ENCODE peak calls at places on chromosomes 2 and 18, in nine cellular contexts. Z is nucleus accumbens; N is astrocyte of the spinal cord; W is NK-92 treated with Interleukin-12 subunit alpha and Interleukin-12 subunit beta, amount 100 ng/mL, for 24 hours; I is activated effector memory CD4-positive, alpha-beta T cell treated with Interleukin-2 at 50 U/mL for 16 hours; K is activated T-helper 2 cell treated with anti-CD3 and anti-CD28 coated beads, Interferon-gamma antibody, Interleukin-2, Interleukin-4, amounts not matched to agents 10 μg/mL and 5 μg/mL and 100 μg/mL, durations not matched to agents 14 hours and 24 hours and 36 hours; Q is fibroblast of lung; E is AG10803; F is MCF 10A. P is an unnamed sample.

GRCh38 chr2:71938659-71939587 is 208.7 kb downstream of the CYP26B1 start:
- DNase-seq in Q (no peak), K (peak; percentile 4), I (no peak), E (no peak), N (no peak), Z (no peak), F (no peak), W (no peak), P (no peak)

GRCh38 chr2:230010501-230010900 is 58.2 kb downstream of the SLC16A14 start:
- DNase-seq in E (no peak), K (no peak), F (no peak), N (no peak), Q (no peak), Z (no peak), I (no peak), W (no peak), P (no peak)

GRCh38 chr18:79191418-79191817 is 122.2 kb downstream of the ATP9B start:
- DNase-seq in N (no peak), E (no peak), W (no peak), K (no peak), Q (no peak), Z (no peak), F (no peak), I (no peak), P (no peak)

GRCh38 chr2:362924-363323 is 75.0 kb upstream of the ALKAL2 start:
- DNase-seq in K (no peak), I (no peak), Z (no peak), E (no peak), F (no peak), N (no peak), W (no peak), Q (no peak), P (no peak)

GRCh38 chr18:54961016-54961423 is 1.8 kb upstream of the CCDC68 start:
- DNase-seq in I (no peak), E (no peak), F (no peak), N (no peak), K (no peak), W (no peak), Q (no peak), Z (no peak), P (no peak)

GRCh38 chr2:230794472-230794871 is 70.3 kb upstream of the ITM2C start:
- DNase-seq in Q (peak; percentile 52), Z (no peak), W (no peak), I (peak; percentile 15), K (no peak), N (no peak), F (peak; percentile 23), E (no peak), P (no peak)

GRCh38 chr2:172103471-172104292 is 982 bp upstream of the DLX2 start:
- DNase-seq in Q (peak; percentile 78), I (no peak), Z (no peak), E (peak; percentile 86), N (peak; percentile 88), F (peak; percentile 89), W (peak; percentile 42), K (peak; percentile 57), P (peak; percentile 39)

GRCh38 chr2:60370835-60371618 is 182.4 kb downstream of the BCL11A start:
- DNase-seq in N (no peak), F (no peak), E (no peak), Q (no peak), I (no peak), K (no peak), W (no peak), Z (no peak), P (no peak)

GRCh38 chr2:2530334-2530733 is 199.3 kb upstream of the MYT1L start:
- DNase-seq in Q (no peak), I (no peak), E (no peak), K (no peak), W (no peak), Z (no peak), N (no peak), F (no peak), P (no peak)

GRCh38 chr2:172283476-172283875 is 143.9 kb upstream of the ITGA6 start:
- DNase-seq in E (peak; percentile 62), F (no peak), Z (no peak), W (no peak), N (peak; percentile 54), Q (peak; percentile 73), I (no peak), K (no peak), P (no peak)

GRCh38 chr2:85792783-85793441 is 39.1 kb downstream of the ATOH8 start:
- DNase-seq in Z (no peak), N (peak; percentile 65), E (peak; percentile 81), Q (peak; percentile 71), I (no peak), F (peak; percentile 71), W (no peak), K (no peak), P (no peak)

GRCh38 chr18:26843760-26844159 is 21.7 kb downstream of the AQP4 start:
- DNase-seq in W (no peak), I (no peak), F (no peak), N (no peak), E (no peak), Z (no peak), Q (no peak), K (no peak), P (no peak)

GRCh38 chr2:110667061-110667460 is 10.8 kb downstream of the BUB1 start:
- DNase-seq in I (no peak), F (no peak), N (no peak), W (no peak), Q (no peak), E (peak; percentile 21), Z (no peak), K (no peak), P (no peak)

GRCh38 chr2:216849987-216850386 is 9.9 kb downstream of the TNP1 start:
- DNase-seq in E (no peak), N (no peak), W (no peak), K (no peak), Z (peak; percentile 46), I (no peak), F (peak; percentile 90), Q (peak; percentile 49), P (no peak)

GRCh38 chr2:199465988-199466703 is 8.4 kb upstream of the SATB2 start:
- DNase-seq in Q (no peak), Z (no peak), F (no peak), W (no peak), N (no peak), I (no peak), K (no peak), E (no peak), P (no peak)

GRCh38 chr2:7899241-7899640 is 782.6 kb upstream of the ID2 start:
- DNase-seq in E (no peak), Z (no peak), N (no peak), I (no peak), F (no peak), W (no peak), K (no peak), Q (no peak), P (no peak)

GRCh38 chr2:178650554-178650953 is 156.7 kb downstream of the TTN start:
- DNase-seq in E (no peak), K (no peak), F (no peak), Q (no peak), N (no peak), Z (no peak), I (no peak), W (no peak), P (no peak)

GRCh38 chr2:230713331-230714121 is 884 bp downstream of the CAB39 start:
- DNase-seq in E (peak; percentile 28), N (no peak), Z (no peak), F (peak; percentile 62), I (peak; percentile 47), W (peak; percentile 36), Q (peak; percentile 23), K (peak; percentile 37), P (no peak)

GRCh38 chr18:13390711-13391110 is 172.2 kb downstream of the LDLRAD4 start:
- DNase-seq in Z (no peak), F (no peak), N (no peak), K (no peak), Q (no peak), E (no peak), W (no peak), I (no peak), P (no peak)

GRCh38 chr2:190615555-190616200 is 33.2 kb upstream of the NAB1 start:
- DNase-seq in W (no peak), K (no peak), Z (no peak), E (no peak), I (no peak), F (no peak), Q (no peak), N (no peak), P (no peak)

GRCh38 chr2:1748741-1749488 is 4.6 kb upstream of the PXDN start:
- DNase-seq in Z (no peak), Q (peak; percentile 51), F (no peak), K (no peak), E (peak; percentile 68), N (no peak), I (no peak), W (no peak), P (no peak)

GRCh38 chr2:20175267-20175666 is 49.7 kb downstream of the SDC1 start:
- DNase-seq in N (no peak), W (no peak), Z (no peak), I (no peak), Q (no peak), K (no peak), E (no peak), F (no peak), P (no peak)

GRCh38 chr18:58269931-58270330 is 225.9 kb downstream of the NEDD4L start:
- DNase-seq in F (no peak), N (no peak), E (no peak), Z (no peak), Q (peak; percentile 32), K (no peak), I (no peak), W (no peak), P (no peak)

GRCh38 chr18:58862851-58863538 is 1.7 kb upstream of the ZNF532 start:
- DNase-seq in N (peak; percentile 76), Z (peak; percentile 25), E (peak; percentile 72), I (no peak), F (peak; percentile 25), Q (peak; percentile 69), W (no peak), K (no peak), P (no peak)

GRCh38 chr2:20620696-20621365 is 30.1 kb downstream of the HS1BP3 start:
- DNase-seq in I (no peak), F (no peak), E (no peak), K (no peak), N (no peak), Q (no peak), W (no peak), Z (no peak), P (no peak)

GRCh38 chr2:148979164-148979918 is 59.2 kb upstream of the LYPD6B start:
- DNase-seq in E (no peak), Q (no peak), Z (no peak), F (no peak), I (no peak), N (no peak), W (no peak), K (no peak), P (no peak)

GRCh38 chr2:158914066-158914465 is 54.4 kb upstream of the TANC1 start:
- DNase-seq in F (no peak), I (no peak), Z (no peak), W (no peak), Q (peak; percentile 20), E (peak; percentile 18), K (no peak), N (no peak), P (no peak)

GRCh38 chr2:146821836-146822316 is 1023.0 kb upstream of the ACVR2A start:
- DNase-seq in W (no peak), N (peak; percentile 85), E (peak; percentile 36), Z (no peak), K (no peak), F (peak; percentile 59), Q (peak; percentile 78), I (no peak), P (no peak)

GRCh38 chr18:10139783-10140410 is 226.1 kb downstream of the VAPA start:
- DNase-seq in Z (no peak), E (peak; percentile 80), K (no peak), N (peak; percentile 48), Q (peak; percentile 91), I (no peak), W (no peak), F (peak; percentile 40), P (no peak)

GRCh38 chr2:234983011-234983726 is 31.4 kb downstream of the SH3BP4 start:
- DNase-seq in K (no peak), Z (no peak), F (no peak), N (no peak), Q (peak; percentile 59), I (no peak), E (no peak), W (no peak), P (no peak)

GRCh38 chr18:23302852-23303527 is 150.1 kb upstream of the RIOK3 start:
- DNase-seq in Q (peak; percentile 98), K (no peak), Z (no peak), I (no peak), E (peak; percentile 98), N (peak; percentile 94), W (no peak), F (peak; percentile 64), P (no peak)